ENCODE peak calls at places on chromosomes 12 and 14, in eight cellular contexts. J is CD8-positive, alpha-beta T cell; N is PC-3; B is tibial nerve; I is tibial artery; M is colonic mucosa; E is Karpas-422; F is fibroblast of lung. H is an unnamed sample.

GRCh38 chr14:59727073-59727661 is 143.4 kb downstream of the RTN1 start:
- DNase-seq in M (no peak), J (no peak), I (no peak), B (no peak), E (no peak), N (no peak), F (no peak), H (no peak)

GRCh38 chr12:121467638-121468403 is 67.9 kb downstream of the RNF34 start:
- DNase-seq in J (no peak), N (no peak), F (peak), B (no peak), I (peak), E (peak), M (no peak), H (no peak)

GRCh38 chr12:57276935-57277563 is 26.1 kb upstream of the STAC3 start:
- DNase-seq in M (peak), N (peak), F (peak), I (no peak), J (no peak), B (no peak), E (peak), H (no peak)

GRCh38 chr12:46219892-46220655 is 48.8 kb downstream of the SLC38A1 start:
- DNase-seq in B (no peak), N (peak), E (no peak), J (peak), M (no peak), F (peak), I (no peak), H (peak)

GRCh38 chr12:29889737-29890136 is 106.0 kb upstream of the TMTC1 start:
- DNase-seq in I (peak), N (peak), M (peak), E (peak), F (peak), J (no peak), B (peak), H (no peak)

GRCh38 chr12:53055471-53056266 is 5.8 kb downstream of the TNS2 start:
- DNase-seq in J (no peak), I (no peak), N (no peak), M (no peak), F (no peak), B (peak), E (no peak), H (no peak)

GRCh38 chr12:58148976-58149375 is 207.6 kb downstream of the ATP23 start:
- DNase-seq in F (no peak), I (no peak), J (no peak), B (no peak), M (no peak), N (no peak), E (no peak), H (no peak)

GRCh38 chr12:67391656-67392055 is 122.5 kb downstream of the CAND1 start:
- DNase-seq in E (no peak), B (no peak), J (no peak), I (no peak), M (no peak), F (no peak), N (no peak), H (no peak)

GRCh38 chr14:34997762-34998161 is 15.0 kb downstream of the SRP54 start:
- DNase-seq in F (peak), N (no peak), J (no peak), I (no peak), E (no peak), M (no peak), B (no peak), H (no peak)

GRCh38 chr14:87615822-87616679 is 376.9 kb downstream of the GALC start:
- DNase-seq in M (peak), I (no peak), N (peak), B (peak), J (no peak), E (peak), F (peak), H (no peak)

GRCh38 chr14:26128931-26129674 is 468.7 kb downstream of the NOVA1 start:
- DNase-seq in N (no peak), I (no peak), M (no peak), J (no peak), B (no peak), F (peak), E (no peak), H (no peak)

GRCh38 chr12:1993871-1994371 is 10.3 kb downstream of the DCP1B start:
- DNase-seq in N (peak), F (peak), I (no peak), E (no peak), B (no peak), M (peak), J (no peak), H (peak)

GRCh38 chr12:89970646-89971192 is 262.1 kb upstream of the ATP2B1 start:
- DNase-seq in F (no peak), E (no peak), J (no peak), M (no peak), I (no peak), N (peak), B (no peak), H (no peak)

GRCh38 chr14:26775765-26776577 is 178.1 kb upstream of the NOVA1 start:
- DNase-seq in J (no peak), E (no peak), N (peak), F (peak), M (no peak), I (no peak), B (no peak), H (no peak)

GRCh38 chr14:90567991-90568390 is 171.2 kb downstream of the CALM1 start:
- DNase-seq in N (no peak), J (no peak), B (no peak), M (no peak), E (no peak), F (no peak), I (no peak), H (no peak)

GRCh38 chr12:4201333-4202105 is 72.0 kb upstream of the CCND2 start:
- DNase-seq in J (no peak), M (no peak), B (no peak), N (no peak), E (no peak), I (no peak), F (no peak), H (no peak)

GRCh38 chr14:29671034-29671433 is 256.6 kb downstream of the PRKD1 start:
- DNase-seq in E (no peak), F (peak), B (no peak), I (no peak), J (no peak), N (no peak), M (no peak), H (no peak)

GRCh38 chr12:6769003-6769389 is 2.8 kb downstream of the PTMS start:
- DNase-seq in J (no peak), E (no peak), B (peak), F (peak), I (peak), M (peak), N (no peak), H (no peak)

GRCh38 chr12:14443531-14443930 is 78.0 kb downstream of the ATF7IP start:
- DNase-seq in E (no peak), M (no peak), F (no peak), I (no peak), B (no peak), J (no peak), N (no peak), H (no peak)

GRCh38 chr12:122860854-122861585 is 25.8 kb downstream of the HIP1R start:
- DNase-seq in B (peak), F (no peak), J (no peak), I (peak), E (no peak), N (no peak), M (no peak), H (no peak)

GRCh38 chr12:126936181-126936851 is 1330.7 kb upstream of the TMEM132C start:
- DNase-seq in M (no peak), E (no peak), N (peak), I (no peak), J (no peak), B (no peak), F (peak), H (no peak)

GRCh38 chr12:67193705-67194104 is 75.5 kb upstream of the CAND1 start:
- DNase-seq in B (no peak), E (peak), F (peak), I (no peak), M (no peak), J (no peak), N (peak), H (no peak)

GRCh38 chr12:7395950-7396349 is 48.0 kb downstream of the CD163L1 start:
- DNase-seq in B (no peak), M (no peak), F (no peak), N (no peak), J (no peak), I (no peak), E (no peak), H (no peak)

GRCh38 chr14:91806716-91807115 is 60.6 kb downstream of the TC2N start:
- DNase-seq in J (no peak), I (no peak), F (no peak), M (no peak), E (no peak), N (no peak), B (no peak), H (no peak)

GRCh38 chr12:116838395-116838794 is 42.8 kb downstream of the HRK start:
- DNase-seq in J (no peak), B (no peak), I (no peak), E (peak), F (no peak), N (no peak), M (no peak), H (no peak)

GRCh38 chr12:663293-663871 is at the start of gene NINJ2:
- DNase-seq in E (no peak), M (no peak), B (no peak), I (no peak), N (no peak), F (no peak), J (no peak), H (no peak)

GRCh38 chr12:659090-659683 is 4.1 kb downstream of the NINJ2 start:
- DNase-seq in M (no peak), B (no peak), I (no peak), N (no peak), F (no peak), E (peak), J (no peak), H (no peak)

GRCh38 chr12:664075-664778 is 982 bp upstream of the NINJ2 start:
- DNase-seq in J (no peak), N (no peak), I (no peak), E (no peak), M (no peak), F (no peak), B (no peak), H (no peak)

GRCh38 chr12:662541-663292 is 528 bp downstream of the NINJ2 start:
- DNase-seq in F (peak), B (no peak), J (no peak), E (peak), I (no peak), M (no peak), N (no peak), H (no peak)

GRCh38 chr12:661720-662486 is 1.3 kb downstream of the NINJ2 start:
- DNase-seq in N (no peak), M (no peak), E (no peak), B (no peak), F (no peak), I (peak), J (no peak), H (no peak)
- H3K4me3 ChIP-seq in N (no peak), M (no peak), E (no peak), B (no peak), F (no peak), I (no peak), J (no peak), H (no peak)

GRCh38 chr12:87952850-87953249 is 76.4 kb downstream of the C12orf50 start:
- DNase-seq in B (no peak), J (no peak), N (no peak), M (no peak), E (no peak), F (no peak), I (no peak), H (no peak)

GRCh38 chr12:87952223-87952622 is 77.0 kb downstream of the C12orf50 start:
- DNase-seq in J (no peak), M (no peak), E (no peak), F (no peak), I (no peak), N (no peak), B (no peak), H (no peak)

GRCh38 chr12:87953257-87953860 is 75.8 kb downstream of the C12orf50 start:
- DNase-seq in N (peak), F (peak), I (no peak), B (no peak), E (peak), J (no peak), M (no peak), H (no peak)
- H3K27ac ChIP-seq in N (no peak), F (no peak), I (no peak), B (no peak), E (no peak), J (no peak), M (no peak), H (no peak)

DNA sequence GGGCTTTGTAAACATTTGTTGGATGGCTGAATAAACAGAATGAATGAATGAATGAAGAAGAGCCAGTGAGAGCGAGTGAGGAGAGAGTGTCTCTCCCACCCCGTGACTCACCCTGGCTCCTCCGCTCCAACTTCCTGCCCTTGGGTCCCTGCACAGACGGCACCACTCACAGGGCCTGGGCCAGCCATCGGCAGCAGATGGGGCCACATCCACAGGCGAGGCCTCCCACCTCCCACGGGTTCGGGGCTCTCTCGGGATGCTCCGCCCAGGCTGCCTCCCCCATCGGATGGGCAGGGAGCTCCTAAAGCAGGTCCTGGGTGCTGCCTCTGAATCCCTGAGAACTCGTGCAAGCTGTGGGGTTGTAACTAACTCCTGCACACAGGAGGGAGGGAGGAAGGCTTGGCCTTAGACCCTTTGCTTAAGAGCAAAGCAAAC is 41.3 kb downstream of the CCNK start:
- DNase-seq in M (no peak), B (no peak), F (peak), E (no peak), J (no peak), I (no peak), N (peak), H (no peak)
- H3K4me3 ChIP-seq in M (no peak), B (no peak), F (no peak), E (no peak), J (no peak), I (no peak), N (no peak), H (no peak)

DNA sequence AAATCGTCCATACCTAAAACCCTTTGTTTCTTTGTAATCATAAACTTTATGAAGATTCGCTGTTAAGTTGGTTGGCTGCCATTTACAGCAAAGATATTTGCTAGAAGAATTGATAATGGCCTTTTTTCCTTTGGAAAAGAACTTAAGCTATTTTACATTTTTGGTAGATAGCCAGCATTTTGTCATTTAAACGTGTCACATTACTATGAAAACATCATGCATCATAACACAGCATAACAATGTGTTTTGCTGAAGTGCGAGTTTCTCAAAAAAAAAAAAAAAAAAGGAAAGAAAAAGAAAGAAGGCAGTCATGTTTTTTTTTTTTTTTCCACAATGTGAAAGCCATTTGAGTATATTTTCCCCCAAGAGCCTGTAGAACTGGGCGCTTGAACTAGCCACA is 300.0 kb downstream of the AKAP6 start:
- DNase-seq in I (no peak), B (no peak), M (no peak), F (no peak), J (no peak), N (no peak), E (no peak), H (no peak)
- H3K27ac ChIP-seq in I (no peak), B (no peak), M (no peak), F (no peak), J (no peak), N (no peak), E (no peak), H (no peak)

DNA sequence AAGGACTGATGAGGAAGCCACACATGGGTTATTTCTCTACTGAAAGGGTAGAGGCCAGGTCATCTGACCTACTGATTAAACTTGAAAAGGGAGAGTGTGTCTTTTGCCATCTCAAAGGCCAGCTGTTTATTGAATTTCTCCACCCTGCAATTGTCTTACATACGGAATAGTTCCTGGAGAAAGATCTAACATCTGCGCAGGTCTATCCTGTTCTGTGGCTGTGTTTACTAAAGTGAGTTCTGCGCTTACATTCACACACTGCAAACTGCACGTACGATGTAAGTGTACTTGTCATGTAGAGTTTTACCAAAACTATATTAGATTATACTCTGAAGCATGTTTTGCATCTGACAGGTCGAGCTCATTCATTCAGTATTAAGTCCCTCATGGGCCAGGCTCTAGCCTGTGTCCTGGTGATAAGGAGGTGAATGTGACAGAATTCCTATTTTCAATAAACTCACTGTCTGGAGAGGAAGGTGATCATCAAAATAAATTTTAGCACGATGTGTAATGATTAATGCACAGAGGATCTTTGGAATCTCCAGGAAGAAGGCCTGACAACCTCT is 96.6 kb downstream of the PRKCH start:
- DNase-seq in E (no peak), I (no peak), J (no peak), M (no peak), N (no peak), B (no peak), F (no peak), H (no peak)
- H3K4me3 ChIP-seq in E (no peak), I (no peak), J (no peak), M (no peak), N (no peak), B (no peak), F (no peak), H (no peak)

GRCh38 chr14:24194873-24195185 is 412 bp downstream of the TM9SF1 start:
- DNase-seq in E (no peak), M (no peak), F (no peak), B (no peak), J (no peak), N (no peak), I (no peak), H (no peak)

GRCh38 chr14:24195186-24196070 is at the start of gene TM9SF1:
- DNase-seq in J (peak), M (peak), B (peak), F (peak), E (peak), N (peak), I (peak), H (peak)

GRCh38 chr14:24194186-24194872 is 912 bp downstream of the TM9SF1 start:
- DNase-seq in E (peak), B (no peak), I (no peak), F (no peak), N (no peak), M (no peak), J (no peak), H (no peak)

GRCh38 chr14:24190416-24190815 is 1.8 kb upstream of the IPO4 start:
- DNase-seq in I (no peak), J (no peak), N (no peak), B (no peak), E (no peak), M (no peak), F (no peak), H (no peak)

GRCh38 chr14:24192933-24193332 is 2.3 kb downstream of the TM9SF1 start:
- DNase-seq in M (no peak), N (no peak), B (no peak), J (no peak), F (no peak), I (no peak), E (no peak), H (no peak)
- H3K27ac ChIP-seq in M (no peak), N (no peak), B (no peak), J (no peak), F (no peak), I (no peak), E (no peak), H (no peak)

GRCh38 chr12:106123551-106123991 is 15.2 kb downstream of the NUAK1 start:
- DNase-seq in N (peak), B (peak), I (peak), M (no peak), F (no peak), J (no peak), E (no peak), H (no peak)
- H3K4me3 ChIP-seq in N (no peak), B (no peak), I (no peak), M (no peak), F (no peak), J (no peak), E (no peak), H (no peak)

GRCh38 chr14:81277096-81277495 is 56.3 kb upstream of the GTF2A1 start:
- DNase-seq in B (no peak), J (no peak), F (no peak), I (no peak), M (no peak), E (no peak), N (no peak), H (no peak)
- H3K27ac ChIP-seq in B (no peak), J (no peak), F (no peak), I (no peak), M (no peak), E (no peak), N (no peak), H (no peak)

GRCh38 chr12:132559652-132560420 is 50.5 kb downstream of the LRCOL1 start:
- DNase-seq in B (no peak), M (peak), J (no peak), E (no peak), I (no peak), N (peak), F (peak), H (peak)

GRCh38 chr12:132560421-132560830 is 50.0 kb downstream of the LRCOL1 start:
- DNase-seq in N (peak), M (peak), I (no peak), F (no peak), J (no peak), B (no peak), E (no peak), H (no peak)

GRCh38 chr12:132560831-132561783 is 49.3 kb downstream of the LRCOL1 start:
- DNase-seq in B (no peak), N (peak), J (peak), I (no peak), M (peak), E (peak), F (peak), H (peak)

GRCh38 chr12:132562489-132563045 is 47.8 kb downstream of the LRCOL1 start:
- DNase-seq in M (no peak), N (no peak), E (no peak), I (no peak), B (no peak), J (no peak), F (no peak), H (no peak)

DNA sequence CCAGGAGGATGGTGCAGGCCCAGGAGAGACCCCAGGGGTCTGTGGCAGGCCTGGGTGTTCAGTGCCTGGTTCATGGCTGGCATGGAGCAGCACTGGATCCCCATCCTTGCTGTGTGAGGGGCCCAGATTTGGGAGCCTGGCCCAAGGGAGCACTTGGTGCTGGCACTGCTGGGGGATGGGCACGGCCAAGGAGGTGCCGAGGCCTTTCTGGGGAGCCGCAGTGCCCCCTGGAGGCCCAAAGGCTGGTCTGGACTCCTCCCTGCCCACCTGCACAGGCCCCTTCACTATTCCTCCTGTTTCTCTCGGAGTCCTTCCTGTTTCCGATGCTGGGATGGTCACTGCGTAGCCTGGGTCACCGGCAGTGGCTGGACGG is 48.6 kb downstream of the LRCOL1 start:
- DNase-seq in F (no peak), M (no peak), I (no peak), E (peak), J (no peak), N (peak), B (no peak), H (no peak)
- H3K4me3 ChIP-seq in F (no peak), M (no peak), I (no peak), E (no peak), J (no peak), N (peak), B (no peak), H (no peak)

DNA sequence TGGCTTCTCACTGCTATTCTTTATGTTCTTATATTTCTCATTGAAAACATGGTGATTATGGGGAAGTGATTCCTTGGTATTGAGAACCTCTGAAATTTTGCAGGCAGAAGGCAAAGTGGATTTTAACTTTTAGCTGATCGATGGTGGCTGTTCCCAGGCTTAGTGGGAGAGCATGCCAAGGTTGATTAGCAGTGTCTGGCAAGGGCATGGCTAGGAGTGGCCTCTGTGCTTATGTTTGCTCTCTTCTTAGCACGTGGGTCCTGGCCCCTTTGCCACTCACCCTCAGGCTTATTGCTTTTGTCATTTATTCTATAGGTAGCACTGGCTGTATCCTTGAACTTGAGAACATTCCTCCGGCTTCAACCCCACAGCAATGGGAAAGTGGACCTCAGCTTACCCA is 2.1 kb downstream of the MVK start:
- DNase-seq in B (no peak), J (no peak), F (no peak), I (no peak), N (no peak), M (no peak), E (no peak), H (no peak)
- H3K27ac ChIP-seq in B (no peak), J (no peak), F (no peak), I (no peak), N (no peak), M (no peak), E (no peak), H (no peak)